ENCODE peak calls at places on chromosomes 2 and 18, in ten cellular contexts. One of them, this sample, is unnamed.

GRCh38 chr2:25566694-25567093 is 106.7 kb downstream of the DTNB start:
- DNase-seq in GM13976: peak
- DNase-seq in psoas muscle: no peak
- DNase-seq in astrocyte of the spinal cord: no peak
- DNase-seq in breast epithelium: no peak
- DNase-seq in tibial artery: no peak
- DNase-seq in ovary: no peak
- DNase-seq in glutamatergic neuron: no peak
- DNase-seq in WTC11: no peak
- DNase-seq in Calu3: no peak
- DNase-seq in this sample: no peak

GRCh38 chr2:145076085-145076484 is 556.2 kb upstream of the ZEB2 start:
- DNase-seq in GM13976: no peak
- DNase-seq in psoas muscle: no peak
- DNase-seq in astrocyte of the spinal cord: no peak
- DNase-seq in breast epithelium: no peak
- DNase-seq in tibial artery: no peak
- DNase-seq in ovary: no peak
- DNase-seq in glutamatergic neuron: no peak
- DNase-seq in WTC11: no peak
- DNase-seq in Calu3: no peak
- DNase-seq in this sample: no peak

GRCh38 chr2:76330865-76331264 is 620.1 kb upstream of the GCFC2 start:
- DNase-seq in GM13976: no peak
- DNase-seq in psoas muscle: no peak
- DNase-seq in astrocyte of the spinal cord: no peak
- DNase-seq in breast epithelium: no peak
- DNase-seq in tibial artery: no peak
- DNase-seq in ovary: no peak
- DNase-seq in glutamatergic neuron: no peak
- DNase-seq in WTC11: no peak
- DNase-seq in Calu3: no peak
- DNase-seq in this sample: no peak

GRCh38 chr2:218155953-218156479 is 10.7 kb downstream of the CXCR1 start:
- DNase-seq in GM13976: no peak
- DNase-seq in psoas muscle: no peak
- DNase-seq in astrocyte of the spinal cord: no peak
- DNase-seq in breast epithelium: no peak
- DNase-seq in tibial artery: no peak
- DNase-seq in ovary: no peak
- DNase-seq in glutamatergic neuron: no peak
- DNase-seq in WTC11: no peak
- DNase-seq in Calu3: no peak
- DNase-seq in this sample: no peak

GRCh38 chr18:76903386-76903785 is 81.0 kb downstream of the ZNF236 start:
- DNase-seq in GM13976: no peak
- DNase-seq in psoas muscle: no peak
- DNase-seq in astrocyte of the spinal cord: no peak
- DNase-seq in breast epithelium: no peak
- DNase-seq in tibial artery: no peak
- DNase-seq in ovary: no peak
- DNase-seq in glutamatergic neuron: no peak
- DNase-seq in WTC11: no peak
- DNase-seq in Calu3: no peak
- DNase-seq in this sample: no peak

GRCh38 chr2:133365117-133365516 is 203.1 kb downstream of the NCKAP5 start:
- DNase-seq in GM13976: no peak
- DNase-seq in psoas muscle: no peak
- DNase-seq in astrocyte of the spinal cord: peak
- DNase-seq in breast epithelium: no peak
- DNase-seq in tibial artery: no peak
- DNase-seq in ovary: no peak
- DNase-seq in glutamatergic neuron: no peak
- DNase-seq in WTC11: no peak
- DNase-seq in Calu3: no peak
- DNase-seq in this sample: no peak

GRCh38 chr2:159225025-159226016 is 61.2 kb downstream of the WDSUB1 start:
- DNase-seq in GM13976: no peak
- DNase-seq in psoas muscle: no peak
- DNase-seq in astrocyte of the spinal cord: no peak
- DNase-seq in breast epithelium: no peak
- DNase-seq in tibial artery: no peak
- DNase-seq in ovary: no peak
- DNase-seq in glutamatergic neuron: no peak
- DNase-seq in WTC11: no peak
- DNase-seq in Calu3: no peak
- DNase-seq in this sample: no peak

GRCh38 chr18:76496200-76496890 is 1.3 kb upstream of the ZNF516 start:
- DNase-seq in GM13976: no peak
- DNase-seq in psoas muscle: peak
- DNase-seq in astrocyte of the spinal cord: peak
- DNase-seq in breast epithelium: no peak
- DNase-seq in tibial artery: no peak
- DNase-seq in ovary: peak
- DNase-seq in glutamatergic neuron: peak
- DNase-seq in WTC11: peak
- DNase-seq in Calu3: peak
- DNase-seq in this sample: peak

GRCh38 chr18:657998-658946 is 819 bp downstream of the TYMS start:
- DNase-seq in GM13976: peak
- DNase-seq in psoas muscle: peak
- DNase-seq in astrocyte of the spinal cord: peak
- DNase-seq in breast epithelium: peak
- DNase-seq in tibial artery: peak
- DNase-seq in ovary: peak
- DNase-seq in glutamatergic neuron: peak
- DNase-seq in WTC11: peak
- DNase-seq in Calu3: peak
- DNase-seq in this sample: peak

GRCh38 chr18:662197-662596 is 4.7 kb downstream of the TYMS start:
- DNase-seq in GM13976: no peak
- DNase-seq in psoas muscle: no peak
- DNase-seq in astrocyte of the spinal cord: no peak
- DNase-seq in breast epithelium: no peak
- DNase-seq in tibial artery: no peak
- DNase-seq in ovary: no peak
- DNase-seq in glutamatergic neuron: no peak
- DNase-seq in WTC11: no peak
- DNase-seq in Calu3: no peak
- DNase-seq in this sample: no peak

GRCh38 chr18:659597-659996 is 2.1 kb downstream of the TYMS start:
- DNase-seq in GM13976: no peak
- DNase-seq in psoas muscle: no peak
- DNase-seq in astrocyte of the spinal cord: no peak
- DNase-seq in breast epithelium: no peak
- DNase-seq in tibial artery: no peak
- DNase-seq in ovary: no peak
- DNase-seq in glutamatergic neuron: no peak
- DNase-seq in WTC11: no peak
- DNase-seq in Calu3: no peak
- DNase-seq in this sample: no peak

GRCh38 chr18:657311-657997 is at the start of gene TYMS:
- DNase-seq in GM13976: peak
- DNase-seq in psoas muscle: peak
- DNase-seq in astrocyte of the spinal cord: peak
- DNase-seq in breast epithelium: no peak
- DNase-seq in tibial artery: no peak
- DNase-seq in ovary: no peak
- DNase-seq in glutamatergic neuron: peak
- DNase-seq in WTC11: peak
- DNase-seq in Calu3: peak
- DNase-seq in this sample: peak

GRCh38 chr18:658947-659533 is 1.6 kb downstream of the TYMS start:
- DNase-seq in GM13976: no peak
- DNase-seq in psoas muscle: no peak
- DNase-seq in astrocyte of the spinal cord: no peak
- DNase-seq in breast epithelium: no peak
- DNase-seq in tibial artery: no peak
- DNase-seq in ovary: no peak
- DNase-seq in glutamatergic neuron: no peak
- DNase-seq in WTC11: no peak
- DNase-seq in Calu3: no peak
- DNase-seq in this sample: no peak
- TF ChIP-seq CTCF in GM13976: no peak
- TF ChIP-seq CTCF in psoas muscle: no peak
- TF ChIP-seq CTCF in astrocyte of the spinal cord: no peak
- TF ChIP-seq CTCF in breast epithelium: no peak
- TF ChIP-seq CTCF in tibial artery: no peak
- TF ChIP-seq CTCF in ovary: no peak
- TF ChIP-seq CTCF in glutamatergic neuron: no peak
- TF ChIP-seq CTCF in WTC11: no peak
- TF ChIP-seq CTCF in Calu3: no peak
- TF ChIP-seq CTCF in this sample: no peak

DNA sequence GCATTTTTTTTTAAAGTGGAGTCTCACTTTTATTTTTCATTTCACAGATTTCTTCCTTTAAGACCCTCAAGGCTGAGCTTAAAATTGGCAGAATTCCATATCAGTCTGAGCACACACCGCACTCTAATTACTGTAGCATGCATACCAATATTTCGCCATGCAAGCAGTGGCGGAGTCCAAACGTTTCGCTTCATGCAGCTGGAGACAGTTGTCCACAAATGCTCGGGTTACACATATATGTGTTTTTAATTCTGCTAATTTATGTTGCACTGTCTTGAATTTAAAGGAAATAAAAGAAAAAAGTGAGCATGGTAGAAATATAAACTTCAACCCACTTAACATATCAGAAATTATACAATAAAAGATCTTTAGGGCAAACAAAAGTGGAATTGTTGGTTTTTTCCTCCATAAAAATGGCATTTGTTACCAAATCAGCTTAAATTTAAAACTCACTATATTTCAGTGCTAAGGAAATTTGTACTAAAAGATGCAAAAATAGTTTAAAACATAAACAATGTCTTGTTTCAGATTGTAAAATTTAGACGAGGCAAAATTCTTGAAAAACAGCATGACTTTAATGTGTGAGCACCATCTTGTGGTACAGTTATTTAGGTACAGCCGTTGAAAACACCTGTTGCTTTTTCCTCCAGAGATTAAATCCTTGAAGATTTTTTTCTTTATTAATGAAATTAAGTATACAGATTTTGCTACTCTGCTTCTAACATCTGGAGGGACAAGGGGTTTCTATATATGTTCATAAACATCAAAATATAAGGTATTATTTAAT is 24.1 kb upstream of the KANSL1L start:
- DNase-seq in GM13976: peak
- DNase-seq in psoas muscle: no peak
- DNase-seq in astrocyte of the spinal cord: peak
- DNase-seq in breast epithelium: no peak
- DNase-seq in tibial artery: no peak
- DNase-seq in ovary: no peak
- DNase-seq in glutamatergic neuron: no peak
- DNase-seq in WTC11: no peak
- DNase-seq in Calu3: no peak
- DNase-seq in this sample: peak
- TF ChIP-seq CTCF in GM13976: peak
- TF ChIP-seq CTCF in psoas muscle: peak
- TF ChIP-seq CTCF in astrocyte of the spinal cord: peak
- TF ChIP-seq CTCF in breast epithelium: peak
- TF ChIP-seq CTCF in tibial artery: peak
- TF ChIP-seq CTCF in ovary: peak
- TF ChIP-seq CTCF in glutamatergic neuron: peak
- TF ChIP-seq CTCF in WTC11: peak
- TF ChIP-seq CTCF in Calu3: peak
- TF ChIP-seq CTCF in this sample: peak

GRCh38 chr2:176527141-176527901 is 258.1 kb downstream of the MTX2 start:
- DNase-seq in GM13976: no peak
- DNase-seq in psoas muscle: no peak
- DNase-seq in astrocyte of the spinal cord: no peak
- DNase-seq in breast epithelium: no peak
- DNase-seq in tibial artery: no peak
- DNase-seq in ovary: no peak
- DNase-seq in glutamatergic neuron: no peak
- DNase-seq in WTC11: no peak
- DNase-seq in Calu3: no peak
- DNase-seq in this sample: no peak

GRCh38 chr2:176521860-176522259 is 252.6 kb downstream of the MTX2 start:
- DNase-seq in GM13976: no peak
- DNase-seq in psoas muscle: no peak
- DNase-seq in astrocyte of the spinal cord: no peak
- DNase-seq in breast epithelium: no peak
- DNase-seq in tibial artery: no peak
- DNase-seq in ovary: no peak
- DNase-seq in glutamatergic neuron: no peak
- DNase-seq in WTC11: no peak
- DNase-seq in Calu3: no peak
- DNase-seq in this sample: no peak

GRCh38 chr2:176522271-176522670 is 253.0 kb downstream of the MTX2 start:
- DNase-seq in GM13976: no peak
- DNase-seq in psoas muscle: no peak
- DNase-seq in astrocyte of the spinal cord: no peak
- DNase-seq in breast epithelium: no peak
- DNase-seq in tibial artery: no peak
- DNase-seq in ovary: no peak
- DNase-seq in glutamatergic neuron: no peak
- DNase-seq in WTC11: no peak
- DNase-seq in Calu3: no peak
- DNase-seq in this sample: no peak

DNA sequence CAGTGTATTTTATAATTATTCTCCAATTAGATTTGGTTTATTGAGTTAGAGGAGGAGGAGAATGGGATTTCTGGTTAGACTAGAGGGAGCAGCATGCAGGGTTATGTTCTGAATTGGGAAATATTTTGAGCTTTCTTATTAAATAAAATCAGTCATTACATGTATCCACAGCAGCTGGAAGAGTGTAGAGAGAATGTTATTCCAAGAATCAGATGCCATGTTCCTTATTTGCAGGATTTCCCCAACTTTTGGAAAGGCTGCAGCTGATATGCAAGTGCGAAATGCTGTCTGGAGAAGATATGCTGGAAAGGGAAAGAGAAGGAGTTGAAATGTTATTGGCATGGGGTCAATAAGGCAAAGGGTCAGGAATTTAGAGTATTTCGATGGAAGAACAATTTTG is 255.8 kb downstream of the MTX2 start:
- DNase-seq in GM13976: no peak
- DNase-seq in psoas muscle: no peak
- DNase-seq in astrocyte of the spinal cord: no peak
- DNase-seq in breast epithelium: no peak
- DNase-seq in tibial artery: no peak
- DNase-seq in ovary: no peak
- DNase-seq in glutamatergic neuron: no peak
- DNase-seq in WTC11: no peak
- DNase-seq in Calu3: no peak
- DNase-seq in this sample: no peak
- TF ChIP-seq CTCF in GM13976: no peak
- TF ChIP-seq CTCF in psoas muscle: no peak
- TF ChIP-seq CTCF in astrocyte of the spinal cord: no peak
- TF ChIP-seq CTCF in breast epithelium: no peak
- TF ChIP-seq CTCF in tibial artery: no peak
- TF ChIP-seq CTCF in ovary: no peak
- TF ChIP-seq CTCF in glutamatergic neuron: no peak
- TF ChIP-seq CTCF in WTC11: no peak
- TF ChIP-seq CTCF in Calu3: no peak
- TF ChIP-seq CTCF in this sample: no peak

DNA sequence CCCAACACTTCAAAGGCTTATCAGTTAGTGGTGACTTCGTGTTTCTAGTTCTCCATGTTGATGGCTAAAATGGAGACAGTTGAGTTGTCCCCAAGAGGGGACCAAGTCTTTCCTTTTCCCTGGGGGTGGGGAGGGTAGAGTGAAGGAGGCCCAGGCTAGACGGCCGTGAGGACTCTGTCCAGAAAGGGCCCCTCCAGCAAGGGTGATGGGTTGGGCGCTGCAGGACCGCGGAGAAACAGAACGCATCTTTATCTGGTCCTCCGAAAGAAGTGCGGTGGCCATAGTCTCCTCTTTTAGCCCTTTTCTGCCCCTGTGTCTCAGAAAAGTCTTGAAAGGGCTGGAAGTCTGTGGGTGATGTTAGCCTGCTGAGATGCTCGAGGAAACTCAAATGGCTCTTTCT is 153.2 kb downstream of the GLI2 start:
- DNase-seq in GM13976: no peak
- DNase-seq in psoas muscle: peak
- DNase-seq in astrocyte of the spinal cord: no peak
- DNase-seq in breast epithelium: no peak
- DNase-seq in tibial artery: no peak
- DNase-seq in ovary: no peak
- DNase-seq in glutamatergic neuron: no peak
- DNase-seq in WTC11: no peak
- DNase-seq in Calu3: no peak
- DNase-seq in this sample: no peak
- TF ChIP-seq CTCF in GM13976: no peak
- TF ChIP-seq CTCF in psoas muscle: no peak
- TF ChIP-seq CTCF in astrocyte of the spinal cord: no peak
- TF ChIP-seq CTCF in breast epithelium: no peak
- TF ChIP-seq CTCF in tibial artery: no peak
- TF ChIP-seq CTCF in ovary: no peak
- TF ChIP-seq CTCF in glutamatergic neuron: no peak
- TF ChIP-seq CTCF in WTC11: no peak
- TF ChIP-seq CTCF in Calu3: no peak
- TF ChIP-seq CTCF in this sample: no peak

This sample was measured in RWPE1.